ENCODE peak calls at places on chromosome 14, in four cellular contexts. One of them, this sample, is unnamed.

GRCh38 chr14:71317385-71318096 is 410.3 kb downstream of the PCNX1 start:
- DNase-seq in HCT116: no peak
- DNase-seq in heart right ventricle: no peak
- DNase-seq in endothelial cell of umbilical vein: no peak
- DNase-seq in this sample: no peak

GRCh38 chr14:100864960-100865681 is 38.4 kb downstream of the RTL1 start:
- DNase-seq in endothelial cell of umbilical vein: no peak
- DNase-seq in heart right ventricle: no peak
- DNase-seq in HCT116: no peak
- DNase-seq in this sample: no peak

GRCh38 chr14:22099942-22100763 is 426.5 kb upstream of the OR4E1 start:
- DNase-seq in heart right ventricle: peak; percentile 55
- DNase-seq in HCT116: peak; percentile 61
- DNase-seq in endothelial cell of umbilical vein: peak; percentile 85
- DNase-seq in this sample: peak; percentile 3

GRCh38 chr14:68939893-68940613 is 39.0 kb downstream of the ACTN1 start:
- DNase-seq in heart right ventricle: peak; percentile 90
- DNase-seq in endothelial cell of umbilical vein: peak; percentile 98
- DNase-seq in HCT116: no peak
- DNase-seq in this sample: peak; percentile 88

GRCh38 chr14:105500726-105501101 is 9.7 kb downstream of the TEDC1 start:
- DNase-seq in endothelial cell of umbilical vein: no peak
- DNase-seq in HCT116: no peak
- DNase-seq in heart right ventricle: no peak
- DNase-seq in this sample: no peak

GRCh38 chr14:76767681-76768055 is 6.4 kb downstream of the VASH1 start:
- DNase-seq in endothelial cell of umbilical vein: no peak
- DNase-seq in HCT116: no peak
- DNase-seq in heart right ventricle: no peak
- DNase-seq in this sample: no peak

GRCh38 chr14:61504841-61505340 is 183.5 kb downstream of the PRKCH start:
- DNase-seq in heart right ventricle: no peak
- DNase-seq in endothelial cell of umbilical vein: no peak
- DNase-seq in HCT116: no peak
- DNase-seq in this sample: no peak

GRCh38 chr14:79596531-79596930 is 614.8 kb downstream of the DIO2 start:
- DNase-seq in HCT116: no peak
- DNase-seq in endothelial cell of umbilical vein: no peak
- DNase-seq in heart right ventricle: no peak
- DNase-seq in this sample: no peak

GRCh38 chr14:96051231-96051630 is 12.1 kb downstream of the C14orf132 start:
- DNase-seq in endothelial cell of umbilical vein: no peak
- DNase-seq in HCT116: no peak
- DNase-seq in heart right ventricle: no peak
- DNase-seq in this sample: no peak

GRCh38 chr14:100779691-100780080 is 46.2 kb upstream of the MEG3 start:
- DNase-seq in endothelial cell of umbilical vein: no peak
- DNase-seq in HCT116: no peak
- DNase-seq in heart right ventricle: no peak
- DNase-seq in this sample: no peak

GRCh38 chr14:61918998-61919397 is 156.8 kb downstream of the SNAPC1 start:
- DNase-seq in endothelial cell of umbilical vein: no peak
- DNase-seq in HCT116: no peak
- DNase-seq in heart right ventricle: no peak
- DNase-seq in this sample: no peak

GRCh38 chr14:103122578-103123127 is 608 bp upstream of the TNFAIP2 start:
- DNase-seq in heart right ventricle: peak; percentile 34
- DNase-seq in HCT116: no peak
- DNase-seq in endothelial cell of umbilical vein: peak; percentile 41
- DNase-seq in this sample: no peak

GRCh38 chr14:90040411-90040810 is 21.4 kb upstream of the KCNK13 start:
- DNase-seq in endothelial cell of umbilical vein: no peak
- DNase-seq in HCT116: no peak
- DNase-seq in heart right ventricle: no peak
- DNase-seq in this sample: no peak

GRCh38 chr14:58914271-58914855 is 274.1 kb upstream of the DAAM1 start:
- DNase-seq in endothelial cell of umbilical vein: no peak
- DNase-seq in HCT116: no peak
- DNase-seq in heart right ventricle: no peak
- DNase-seq in this sample: no peak

GRCh38 chr14:103422981-103423600 is 37.9 kb downstream of the MARK3 start:
- DNase-seq in endothelial cell of umbilical vein: no peak
- DNase-seq in HCT116: no peak
- DNase-seq in heart right ventricle: no peak
- DNase-seq in this sample: peak; percentile 37

GRCh38 chr14:90381999-90382451 is 14.8 kb upstream of the CALM1 start:
- DNase-seq in endothelial cell of umbilical vein: no peak
- DNase-seq in heart right ventricle: peak; percentile 29
- DNase-seq in HCT116: no peak
- DNase-seq in this sample: no peak

GRCh38 chr14:100842799-100843198 is 16.9 kb downstream of the MEG3 start:
- DNase-seq in HCT116: no peak
- DNase-seq in heart right ventricle: no peak
- DNase-seq in endothelial cell of umbilical vein: no peak
- DNase-seq in this sample: peak; percentile 86

GRCh38 chr14:60878536-60878935 is 102.3 kb downstream of the TRMT5 start:
- DNase-seq in heart right ventricle: no peak
- DNase-seq in endothelial cell of umbilical vein: no peak
- DNase-seq in HCT116: no peak
- DNase-seq in this sample: peak; percentile 82

GRCh38 chr14:90785474-90785873 is 30.8 kb downstream of the TTC7B start:
- DNase-seq in endothelial cell of umbilical vein: peak; percentile 37
- DNase-seq in HCT116: peak; percentile 12
- DNase-seq in heart right ventricle: no peak
- DNase-seq in this sample: no peak

GRCh38 chr14:37819155-37820015 is 224.0 kb downstream of the TTC6 start:
- DNase-seq in endothelial cell of umbilical vein: no peak
- DNase-seq in HCT116: no peak
- DNase-seq in heart right ventricle: no peak
- DNase-seq in this sample: peak; percentile 52

GRCh38 chr14:20855652-20856291 is 35.4 kb upstream of the RNASE3 start:
- DNase-seq in endothelial cell of umbilical vein: peak; percentile 82
- DNase-seq in HCT116: peak; percentile 73
- DNase-seq in heart right ventricle: peak; percentile 57
- DNase-seq in this sample: peak; percentile 63

GRCh38 chr14:53663709-53664108 is 292.9 kb downstream of the BMP4 start:
- DNase-seq in heart right ventricle: peak; percentile 30
- DNase-seq in endothelial cell of umbilical vein: peak; percentile 51
- DNase-seq in HCT116: peak; percentile 47
- DNase-seq in this sample: peak; percentile 42

GRCh38 chr14:26601856-26602255 is 4.0 kb upstream of the NOVA1 start:
- DNase-seq in HCT116: no peak
- DNase-seq in heart right ventricle: no peak
- DNase-seq in endothelial cell of umbilical vein: no peak
- DNase-seq in this sample: no peak

GRCh38 chr14:91058017-91058675 is 2.3 kb downstream of the RPS6KA5 start:
- DNase-seq in HCT116: no peak
- DNase-seq in heart right ventricle: no peak
- DNase-seq in endothelial cell of umbilical vein: peak; percentile 84
- DNase-seq in this sample: peak; percentile 5

GRCh38 chr14:95352481-95352880 is 32.8 kb upstream of the CLMN start:
- DNase-seq in heart right ventricle: no peak
- DNase-seq in endothelial cell of umbilical vein: no peak
- DNase-seq in HCT116: no peak
- DNase-seq in this sample: no peak

GRCh38 chr14:83473416-83473815 is 1939.8 kb upstream of the SEL1L start:
- DNase-seq in HCT116: no peak
- DNase-seq in heart right ventricle: no peak
- DNase-seq in endothelial cell of umbilical vein: no peak
- DNase-seq in this sample: peak; percentile 26

GRCh38 chr14:74867673-74868072 is 8.3 kb downstream of the PROX2 start:
- DNase-seq in heart right ventricle: peak; percentile 20
- DNase-seq in endothelial cell of umbilical vein: peak; percentile 71
- DNase-seq in HCT116: no peak
- DNase-seq in this sample: peak; percentile 82

GRCh38 chr14:61525293-61526011 is 169.9 kb upstream of the HIF1A start:
- DNase-seq in HCT116: peak; percentile 97
- DNase-seq in endothelial cell of umbilical vein: peak; percentile 88
- DNase-seq in heart right ventricle: peak; percentile 52
- DNase-seq in this sample: no peak

GRCh38 chr14:75242546-75243273 is 35.9 kb upstream of the FOS start:
- DNase-seq in endothelial cell of umbilical vein: no peak
- DNase-seq in heart right ventricle: peak; percentile 61
- DNase-seq in HCT116: no peak
- DNase-seq in this sample: peak; percentile 92

GRCh38 chr14:49880267-49881064 is 12.4 kb upstream of the ARF6 start:
- DNase-seq in endothelial cell of umbilical vein: peak; percentile 13
- DNase-seq in heart right ventricle: no peak
- DNase-seq in HCT116: no peak
- DNase-seq in this sample: no peak

GRCh38 chr14:48504921-48505320 is 829.5 kb upstream of the MDGA2 start:
- DNase-seq in heart right ventricle: no peak
- DNase-seq in HCT116: no peak
- DNase-seq in endothelial cell of umbilical vein: no peak
- DNase-seq in this sample: no peak

GRCh38 chr14:83994020-83994419 is 1535.9 kb upstream of the FLRT2 start:
- DNase-seq in heart right ventricle: no peak
- DNase-seq in endothelial cell of umbilical vein: no peak
- DNase-seq in HCT116: no peak
- DNase-seq in this sample: peak; percentile 48

GRCh38 chr14:55620277-55620676 is 40.3 kb downstream of the KTN1 start:
- DNase-seq in heart right ventricle: no peak
- DNase-seq in endothelial cell of umbilical vein: no peak
- DNase-seq in HCT116: no peak
- DNase-seq in this sample: no peak

GRCh38 chr14:53192023-53192422 is 38.9 kb upstream of the DDHD1 start:
- DNase-seq in heart right ventricle: no peak
- DNase-seq in endothelial cell of umbilical vein: no peak
- DNase-seq in HCT116: no peak
- DNase-seq in this sample: no peak

GRCh38 chr14:80419339-80419738 is 208.0 kb upstream of the DIO2 start:
- DNase-seq in heart right ventricle: no peak
- DNase-seq in endothelial cell of umbilical vein: no peak
- DNase-seq in HCT116: no peak
- DNase-seq in this sample: no peak

GRCh38 chr14:94897092-94897491 is 127.2 kb upstream of the GSC start:
- DNase-seq in heart right ventricle: no peak
- DNase-seq in endothelial cell of umbilical vein: no peak
- DNase-seq in HCT116: no peak
- DNase-seq in this sample: peak; percentile 67

GRCh38 chr14:91253795-91254323 is 9.4 kb upstream of the GPR68 start:
- DNase-seq in HCT116: no peak
- DNase-seq in heart right ventricle: no peak
- DNase-seq in endothelial cell of umbilical vein: no peak
- DNase-seq in this sample: no peak

GRCh38 chr14:85122690-85123089 is 407.3 kb upstream of the FLRT2 start:
- DNase-seq in endothelial cell of umbilical vein: no peak
- DNase-seq in heart right ventricle: no peak
- DNase-seq in HCT116: no peak
- DNase-seq in this sample: peak; percentile 41

DNA sequence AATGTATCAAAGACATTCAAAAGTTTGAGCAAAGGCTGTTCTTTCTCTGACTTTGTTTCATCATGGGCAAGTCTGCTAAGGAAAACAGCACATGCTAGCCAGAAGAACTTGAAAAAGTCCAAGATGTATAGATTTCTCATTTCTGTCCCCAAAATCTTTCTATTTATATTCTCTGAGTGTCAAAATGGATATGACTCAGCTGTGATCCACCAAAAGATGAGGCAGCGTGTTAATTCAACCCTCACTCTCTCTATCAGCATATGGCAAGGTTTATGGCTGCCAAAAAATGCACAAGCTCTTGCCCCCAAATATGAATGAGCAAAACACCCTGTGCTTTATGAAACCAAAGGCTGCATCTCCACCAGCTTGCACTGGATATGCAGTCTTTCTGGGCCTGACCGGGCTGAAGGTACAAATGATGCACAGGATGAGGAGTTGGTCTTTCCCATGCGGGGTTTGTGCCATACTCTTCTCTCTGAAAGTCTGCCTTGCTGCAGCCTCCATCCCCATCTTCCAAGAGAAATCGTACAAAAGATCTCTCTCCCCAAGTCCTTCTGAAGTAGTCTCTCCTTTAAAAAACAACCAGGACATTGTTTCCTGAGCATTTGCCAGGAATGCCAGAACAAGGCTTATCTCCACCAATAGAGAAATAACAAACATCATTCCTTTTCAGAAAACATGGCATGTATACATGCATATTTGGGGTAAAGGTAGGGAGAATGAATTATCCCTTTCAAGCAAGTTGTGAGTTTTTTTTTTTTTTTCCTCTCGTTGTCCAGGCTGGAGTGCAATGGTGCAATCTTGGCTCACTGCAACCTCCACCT is 203.4 kb downstream of the TMX1 start:
- DNase-seq in HCT116: no peak
- DNase-seq in heart right ventricle: no peak
- DNase-seq in endothelial cell of umbilical vein: peak; percentile 21
- DNase-seq in this sample: no peak
- H3K4me3 ChIP-seq in HCT116: no peak overlapping the region
- H3K4me3 ChIP-seq in heart right ventricle: no peak overlapping the region
- H3K4me3 ChIP-seq in endothelial cell of umbilical vein: no peak overlapping the region
- H3K4me3 ChIP-seq in this sample: peak overlapping the region; percentile 10

DNA sequence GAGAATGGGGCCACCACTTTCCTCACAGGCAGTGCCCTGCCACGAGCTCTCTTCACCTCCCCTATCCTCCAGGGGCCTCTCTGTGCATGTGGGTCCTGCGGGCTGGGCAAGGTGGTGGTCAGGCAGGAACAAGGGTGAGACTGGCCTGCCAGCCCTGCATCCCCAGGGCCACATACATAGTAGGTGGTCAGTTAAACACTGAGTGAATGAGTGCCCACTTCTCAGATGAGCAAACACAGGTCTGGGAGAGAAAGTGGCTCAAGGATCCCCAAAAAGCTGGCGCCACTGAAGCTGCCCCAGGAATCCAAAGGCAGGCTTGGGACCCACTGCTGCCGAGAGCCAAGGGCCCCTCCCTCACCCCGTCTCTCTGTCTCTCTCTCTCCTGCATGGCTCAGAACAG is 51.1 kb downstream of the CCNK start:
- DNase-seq in endothelial cell of umbilical vein: no peak
- DNase-seq in heart right ventricle: no peak
- DNase-seq in HCT116: no peak
- DNase-seq in this sample: no peak
- H3K4me1 ChIP-seq in endothelial cell of umbilical vein: peaks cover 27% of the 10 kb centered on the region
- H3K4me1 ChIP-seq in heart right ventricle: peaks cover 51% of the 10 kb centered on the region
- H3K4me1 ChIP-seq in HCT116: peaks cover 7% of the 10 kb centered on the region
- H3K4me1 ChIP-seq in this sample: peaks cover 2% of the 10 kb centered on the region

DNA sequence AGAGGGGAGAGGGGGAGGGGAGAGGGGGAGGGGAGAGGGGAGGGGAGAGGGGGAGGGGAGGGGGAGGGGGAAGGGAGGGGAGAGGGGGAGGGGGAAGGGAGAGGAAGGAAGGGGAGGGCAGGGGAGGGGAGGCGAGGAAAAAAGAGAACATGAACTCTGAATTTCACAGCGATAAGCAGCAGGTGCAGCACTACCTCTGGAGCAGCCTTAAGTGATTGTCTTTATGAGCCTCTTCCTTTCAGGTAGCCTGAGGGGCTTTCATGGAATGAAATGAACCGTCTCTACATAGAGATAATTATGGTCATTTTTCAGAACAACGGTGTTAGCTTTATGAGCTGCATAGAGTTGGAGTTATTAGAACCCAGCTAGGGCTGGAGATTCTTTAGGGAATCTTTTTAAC is 18.1 kb upstream of the PTCSC3 start:
- DNase-seq in HCT116: no peak
- DNase-seq in endothelial cell of umbilical vein: no peak
- DNase-seq in heart right ventricle: no peak
- DNase-seq in this sample: no peak
- H3K27me3 ChIP-seq in HCT116: peaks cover 12% of the 10 kb centered on the region
- H3K27me3 ChIP-seq in endothelial cell of umbilical vein: no peaks in the 10 kb centered on the region
- H3K27me3 ChIP-seq in heart right ventricle: no peaks in the 10 kb centered on the region
- H3K27me3 ChIP-seq in this sample: peaks cover 6% of the 10 kb centered on the region

GRCh38 chr14:73843296-73843695 is 8.3 kb upstream of the PTGR2 start:
- DNase-seq in HCT116: no peak
- DNase-seq in endothelial cell of umbilical vein: no peak
- DNase-seq in heart right ventricle: no peak
- DNase-seq in this sample: no peak
- H3K4me3 ChIP-seq in HCT116: no peak overlapping the region
- H3K4me3 ChIP-seq in endothelial cell of umbilical vein: no peak overlapping the region
- H3K4me3 ChIP-seq in heart right ventricle: no peak overlapping the region
- H3K4me3 ChIP-seq in this sample: no peak overlapping the region

This sample was measured in adipocyte.